ENCODE peak calls at places on chromosomes 3 and 15, in eight cellular contexts. F, X, B, H, M, U, E and Q are unnamed samples. For H3K27me3, the result is how much of the 10 kb centered on the place peaks cover.

GRCh38 chr15:60788514-60789091 is 309.7 kb upstream of the ICE2 start:
- DNase-seq in F (no peak), X (no peak), B (no peak), H (no peak), M (no peak), U (no peak), E (no peak), Q (no peak)

GRCh38 chr3:119437852-119438251 is 25.6 kb downstream of the TMEM39A start:
- DNase-seq in F (no peak), X (no peak), B (no peak), H (no peak), M (no peak), U (no peak), E (no peak), Q (no peak)

GRCh38 chr15:60074181-60074885 is 70.2 kb downstream of the FOXB1 start:
- DNase-seq in F (peak), X (no peak), B (no peak), H (peak), M (no peak), U (no peak), E (no peak), Q (no peak)

GRCh38 chr3:32392530-32393302 is 1.1 kb downstream of the CMTM7 start:
- DNase-seq in F (peak), X (peak), B (peak), H (peak), M (peak), U (no peak), E (no peak), Q (no peak)

GRCh38 chr3:16474304-16474703 is 39.2 kb downstream of the RFTN1 start:
- DNase-seq in F (peak), X (peak), B (no peak), H (no peak), M (no peak), U (no peak), E (no peak), Q (no peak)

GRCh38 chr3:67774676-67775075 is 120.3 kb upstream of the SUCLG2 start:
- DNase-seq in F (no peak), X (no peak), B (no peak), H (no peak), M (no peak), U (no peak), E (no peak), Q (no peak)

GRCh38 chr3:163573324-163573723 is 1505.0 kb downstream of the SI start:
- DNase-seq in F (no peak), X (no peak), B (no peak), H (no peak), M (no peak), U (no peak), E (no peak), Q (no peak)

GRCh38 chr3:42509111-42509510 is 6.7 kb downstream of the VIPR1 start:
- DNase-seq in F (no peak), X (no peak), B (no peak), H (no peak), M (no peak), U (no peak), E (no peak), Q (no peak)

GRCh38 chr15:39920510-39921273 is 626 bp upstream of the GPR176 start:
- DNase-seq in F (peak), X (peak), B (peak), H (peak), M (peak), U (peak), E (peak), Q (no peak)

GRCh38 chr3:142644502-142644901 is 48.3 kb downstream of the PLS1 start:
- DNase-seq in F (no peak), X (no peak), B (no peak), H (no peak), M (no peak), U (no peak), E (no peak), Q (no peak)

GRCh38 chr3:131174752-131175151 is 148.1 kb downstream of the NEK11 start:
- DNase-seq in F (peak), X (peak), B (no peak), H (no peak), M (no peak), U (no peak), E (no peak), Q (no peak)

GRCh38 chr15:74202461-74203401 is at the start of gene STRA6:
- DNase-seq in F (peak), X (peak), B (peak), H (no peak), M (no peak), U (peak), E (no peak), Q (no peak)

GRCh38 chr3:152574461-152575079 is 260.4 kb upstream of the P2RY1 start:
- DNase-seq in F (peak), X (peak), B (peak), H (peak), M (peak), U (peak), E (peak), Q (no peak)

GRCh38 chr15:64275934-64276333 is 80.0 kb downstream of the CSNK1G1 start:
- DNase-seq in F (no peak), X (no peak), B (no peak), H (no peak), M (no peak), U (no peak), E (no peak), Q (no peak)

DNA sequence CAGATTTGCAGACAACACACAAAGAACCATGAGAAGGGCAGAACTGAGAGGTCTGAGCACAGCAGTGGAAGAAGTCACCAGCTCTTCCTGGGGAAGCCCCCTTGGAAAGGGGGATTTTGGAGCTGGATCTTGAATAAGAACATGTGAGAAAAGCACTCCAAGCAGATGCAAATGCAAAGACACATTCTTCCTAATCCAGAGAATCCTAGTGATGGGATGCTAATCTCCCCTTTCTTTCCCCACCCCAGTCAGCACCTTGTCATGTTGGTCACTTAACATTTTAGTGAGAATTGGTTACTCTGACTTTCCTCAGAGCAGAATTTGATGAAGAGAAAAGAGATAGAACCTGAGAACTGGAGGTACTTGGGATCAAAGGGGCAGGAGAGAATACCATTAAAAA is 148.5 kb downstream of the SSR3 start:
- DNase-seq in F (no peak), X (no peak), B (no peak), H (no peak), M (no peak), U (peak), E (no peak), Q (no peak)
- H3K27me3 ChIP-seq in F (under half), X (under half), B (under half), H (under half), M (under half), U (under half), E (under half), Q (under half)

GRCh38 chr3:184491867-184492615 is 69.5 kb upstream of the EPHB3 start:
- DNase-seq in F (no peak), X (no peak), B (no peak), H (no peak), M (peak), U (no peak), E (no peak), Q (no peak)
- H3K27me3 ChIP-seq in F (half or more), X (half or more), B (half or more), H (under half), M (half or more), U (half or more), E (under half), Q (under half)

GRCh38 chr15:89381888-89382287 is 47.3 kb upstream of the POLG start:
- DNase-seq in F (no peak), X (no peak), B (no peak), H (no peak), M (no peak), U (no peak), E (no peak), Q (no peak)
- H3K27me3 ChIP-seq in F (under half), X (half or more), B (under half), H (under half), M (half or more), U (half or more), E (under half), Q (under half)

GRCh38 chr15:66700412-66700801 is 1.6 kb upstream of the SMAD6 start:
- DNase-seq in F (no peak), X (no peak), B (no peak), H (no peak), M (no peak), U (no peak), E (no peak), Q (no peak)
- H3K27me3 ChIP-seq in F (under half), X (under half), B (under half), H (under half), M (under half), U (under half), E (under half), Q (under half)

GRCh38 chr15:77851086-77851485 is 218.4 kb upstream of the LINGO1 start:
- DNase-seq in F (no peak), X (no peak), B (no peak), H (no peak), M (no peak), U (no peak), E (no peak), Q (no peak)

GRCh38 chr15:77851696-77852095 is 219.0 kb upstream of the LINGO1 start:
- DNase-seq in F (no peak), X (no peak), B (no peak), H (no peak), M (no peak), U (no peak), E (peak), Q (no peak)

GRCh38 chr15:77844798-77845446 is 212.2 kb upstream of the LINGO1 start:
- DNase-seq in F (no peak), X (no peak), B (no peak), H (no peak), M (no peak), U (no peak), E (no peak), Q (no peak)

GRCh38 chr15:77841376-77841775 is 208.7 kb upstream of the LINGO1 start:
- DNase-seq in F (no peak), X (no peak), B (no peak), H (no peak), M (no peak), U (no peak), E (no peak), Q (no peak)

DNA sequence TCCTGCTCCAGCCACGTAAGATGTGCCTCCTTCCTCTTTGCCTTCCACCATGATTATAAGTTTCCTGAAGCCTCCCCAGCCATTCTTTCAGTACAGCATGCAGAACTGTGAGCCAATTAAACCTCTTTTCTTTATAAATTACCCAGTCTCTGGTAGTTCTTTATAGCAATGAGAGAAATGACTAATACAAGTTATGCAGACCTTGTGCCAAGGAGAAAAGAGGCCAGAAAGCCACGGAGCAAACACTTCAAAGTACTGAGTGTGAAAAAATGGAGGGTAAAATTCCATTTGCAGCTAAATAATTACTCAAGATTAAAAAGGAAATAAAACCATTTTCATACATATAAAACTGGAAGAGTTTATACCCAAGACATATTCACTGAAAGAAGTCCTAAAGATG is 213.6 kb upstream of the LINGO1 start:
- DNase-seq in F (peak), X (no peak), B (no peak), H (no peak), M (no peak), U (no peak), E (no peak), Q (no peak)
- H3K27me3 ChIP-seq in F (under half), X (half or more), B (under half), H (under half), M (under half), U (under half), E (under half), Q (under half)

GRCh38 chr15:37818152-37818677 is 116.2 kb upstream of the TMCO5A start:
- DNase-seq in F (no peak), X (no peak), B (no peak), H (no peak), M (no peak), U (no peak), E (no peak), Q (no peak)
- H3K27me3 ChIP-seq in F (under half), X (under half), B (under half), H (under half), M (under half), U (under half), E (under half), Q (under half)